ENCODE peak calls at places on chromosomes 1 and 21, in five cellular contexts. One of them, this sample, is unnamed.

GRCh38 chr1:231420299-231420958 is 1.7 kb downstream of the EGLN1 start:
- DNase-seq in foreskin fibroblast: peak
- DNase-seq in body of pancreas: no peak
- DNase-seq in fibroblast of pulmonary artery: peak
- DNase-seq in GM23338: peak
- DNase-seq in this sample: peak

GRCh38 chr1:242525360-242525722 is 844 bp upstream of the PLD5 start:
- DNase-seq in fibroblast of pulmonary artery: no peak
- DNase-seq in GM23338: peak
- DNase-seq in foreskin fibroblast: no peak
- DNase-seq in body of pancreas: no peak
- DNase-seq in this sample: no peak

GRCh38 chr1:11384170-11384554 is 94.8 kb upstream of the DISP3 start:
- DNase-seq in foreskin fibroblast: peak
- DNase-seq in GM23338: no peak
- DNase-seq in body of pancreas: no peak
- DNase-seq in fibroblast of pulmonary artery: no peak
- DNase-seq in this sample: peak

GRCh38 chr1:182598296-182598695 is 5.9 kb downstream of the RGS16 start:
- DNase-seq in body of pancreas: no peak
- DNase-seq in fibroblast of pulmonary artery: no peak
- DNase-seq in foreskin fibroblast: no peak
- DNase-seq in GM23338: no peak
- DNase-seq in this sample: no peak

GRCh38 chr1:53319296-53320101 is 8.4 kb downstream of the LRP8 start:
- DNase-seq in body of pancreas: no peak
- DNase-seq in foreskin fibroblast: no peak
- DNase-seq in GM23338: no peak
- DNase-seq in fibroblast of pulmonary artery: no peak
- DNase-seq in this sample: no peak

GRCh38 chr1:24735619-24736375 is 9.4 kb upstream of the CLIC4 start:
- DNase-seq in foreskin fibroblast: peak
- DNase-seq in body of pancreas: no peak
- DNase-seq in GM23338: peak
- DNase-seq in fibroblast of pulmonary artery: peak
- DNase-seq in this sample: no peak

GRCh38 chr21:33281101-33281652 is 15.0 kb downstream of the IL10RB start:
- DNase-seq in body of pancreas: no peak
- DNase-seq in foreskin fibroblast: no peak
- DNase-seq in GM23338: no peak
- DNase-seq in fibroblast of pulmonary artery: no peak
- DNase-seq in this sample: no peak

GRCh38 chr1:13664451-13664850 is 35.5 kb upstream of the PRDM2 start:
- DNase-seq in body of pancreas: no peak
- DNase-seq in fibroblast of pulmonary artery: no peak
- DNase-seq in foreskin fibroblast: no peak
- DNase-seq in GM23338: no peak
- DNase-seq in this sample: peak

GRCh38 chr1:117842408-117843170 is 86.8 kb downstream of the GDAP2 start:
- DNase-seq in GM23338: peak
- DNase-seq in foreskin fibroblast: no peak
- DNase-seq in fibroblast of pulmonary artery: no peak
- DNase-seq in body of pancreas: no peak
- DNase-seq in this sample: no peak

GRCh38 chr1:107877092-107877491 is 87.9 kb downstream of the VAV3 start:
- DNase-seq in GM23338: no peak
- DNase-seq in fibroblast of pulmonary artery: peak
- DNase-seq in foreskin fibroblast: peak
- DNase-seq in body of pancreas: no peak
- DNase-seq in this sample: peak

GRCh38 chr1:232512712-232513111 is 117.2 kb downstream of the SIPA1L2 start:
- DNase-seq in body of pancreas: no peak
- DNase-seq in foreskin fibroblast: no peak
- DNase-seq in fibroblast of pulmonary artery: no peak
- DNase-seq in GM23338: no peak
- DNase-seq in this sample: no peak

GRCh38 chr1:224106568-224107281 is 7.2 kb upstream of the FBXO28 start:
- DNase-seq in body of pancreas: peak
- DNase-seq in foreskin fibroblast: peak
- DNase-seq in fibroblast of pulmonary artery: peak
- DNase-seq in GM23338: peak
- DNase-seq in this sample: peak

GRCh38 chr1:203556047-203556851 is 62.3 kb downstream of the OPTC start:
- DNase-seq in fibroblast of pulmonary artery: peak
- DNase-seq in body of pancreas: no peak
- DNase-seq in GM23338: peak
- DNase-seq in foreskin fibroblast: peak
- DNase-seq in this sample: no peak

GRCh38 chr1:231418741-231419107 is 3.4 kb downstream of the EGLN1 start:
- DNase-seq in body of pancreas: no peak
- DNase-seq in fibroblast of pulmonary artery: no peak
- DNase-seq in GM23338: no peak
- DNase-seq in foreskin fibroblast: no peak
- DNase-seq in this sample: no peak

GRCh38 chr1:77636864-77637263 is 45.6 kb downstream of the ZZZ3 start:
- DNase-seq in GM23338: peak
- DNase-seq in fibroblast of pulmonary artery: no peak
- DNase-seq in foreskin fibroblast: no peak
- DNase-seq in body of pancreas: no peak
- DNase-seq in this sample: peak

GRCh38 chr21:20783611-20784010 is 214.6 kb upstream of the NCAM2 start:
- DNase-seq in body of pancreas: no peak
- DNase-seq in foreskin fibroblast: no peak
- DNase-seq in fibroblast of pulmonary artery: peak
- DNase-seq in GM23338: no peak
- DNase-seq in this sample: peak

GRCh38 chr21:43864313-43864805 is 664 bp upstream of the AGPAT3 start:
- DNase-seq in GM23338: peak
- DNase-seq in body of pancreas: peak
- DNase-seq in foreskin fibroblast: peak
- DNase-seq in fibroblast of pulmonary artery: no peak
- DNase-seq in this sample: peak

DNA sequence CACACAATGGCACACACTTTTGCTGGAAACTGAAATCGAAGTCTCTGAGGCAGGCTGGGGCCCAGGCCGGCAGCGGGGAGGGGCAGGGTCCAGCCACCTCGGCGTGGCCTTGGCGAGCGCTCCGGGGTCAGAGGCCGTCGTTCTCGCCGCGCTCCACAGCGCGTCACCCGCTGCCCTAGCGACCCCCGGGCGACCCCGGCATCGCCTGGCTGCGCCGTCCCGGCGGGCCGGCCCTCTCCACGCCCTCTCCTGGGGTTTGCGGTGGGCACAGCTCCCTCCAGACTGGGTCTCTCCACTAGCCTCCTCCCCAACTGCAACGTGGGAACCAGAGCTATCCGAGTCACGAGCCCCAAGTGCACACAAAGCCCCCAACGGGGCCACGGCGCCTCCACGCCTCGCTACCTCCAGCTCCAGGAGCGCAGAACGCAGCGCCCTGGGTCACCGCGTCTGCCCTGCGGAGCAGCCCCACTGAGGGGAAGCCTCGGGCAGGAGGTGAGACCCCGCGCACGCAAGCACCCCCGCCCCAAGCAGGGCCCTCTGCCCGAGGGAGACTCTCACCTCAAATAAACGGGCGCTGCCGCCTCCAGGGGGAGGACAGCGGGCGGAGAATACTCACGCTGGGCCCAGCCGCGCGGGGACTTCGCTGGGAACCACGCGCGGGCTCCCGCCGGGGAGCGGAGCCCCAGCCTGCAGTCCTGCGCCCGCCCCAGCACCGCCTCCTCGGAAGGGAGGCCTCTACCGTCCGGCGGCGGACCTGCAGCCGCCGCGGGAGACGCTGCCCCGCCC is 134.0 kb upstream of the BARHL2 start:
- DNase-seq in body of pancreas: peak
- DNase-seq in fibroblast of pulmonary artery: peak
- DNase-seq in foreskin fibroblast: peak
- DNase-seq in GM23338: peak
- DNase-seq in this sample: peak
- TF ChIP-seq CTCF in body of pancreas: peak
- TF ChIP-seq CTCF in fibroblast of pulmonary artery: peak
- TF ChIP-seq CTCF in foreskin fibroblast: peak
- TF ChIP-seq CTCF in GM23338: peak
- TF ChIP-seq CTCF in this sample: peak

GRCh38 chr1:18599704-18600103 is 30.9 kb upstream of the PAX7 start:
- DNase-seq in body of pancreas: no peak
- DNase-seq in fibroblast of pulmonary artery: no peak
- DNase-seq in foreskin fibroblast: no peak
- DNase-seq in GM23338: peak
- DNase-seq in this sample: no peak
- TF ChIP-seq CTCF in body of pancreas: no peak
- TF ChIP-seq CTCF in fibroblast of pulmonary artery: no peak
- TF ChIP-seq CTCF in foreskin fibroblast: no peak
- TF ChIP-seq CTCF in GM23338: no peak
- TF ChIP-seq CTCF in this sample: peak

GRCh38 chr1:71357708-71358107 is 276.9 kb upstream of the ZRANB2 start:
- DNase-seq in body of pancreas: no peak
- DNase-seq in fibroblast of pulmonary artery: peak
- DNase-seq in GM23338: peak
- DNase-seq in foreskin fibroblast: no peak
- DNase-seq in this sample: no peak
- TF ChIP-seq CTCF in body of pancreas: no peak
- TF ChIP-seq CTCF in fibroblast of pulmonary artery: peak
- TF ChIP-seq CTCF in GM23338: peak
- TF ChIP-seq CTCF in foreskin fibroblast: no peak
- TF ChIP-seq CTCF in this sample: no peak

GRCh38 chr1:161229896-161230295 is 4.0 kb downstream of the TOMM40L start:
- DNase-seq in body of pancreas: no peak
- DNase-seq in GM23338: peak
- DNase-seq in foreskin fibroblast: no peak
- DNase-seq in fibroblast of pulmonary artery: peak
- DNase-seq in this sample: peak
- TF ChIP-seq CTCF in body of pancreas: no peak
- TF ChIP-seq CTCF in GM23338: peak
- TF ChIP-seq CTCF in foreskin fibroblast: no peak
- TF ChIP-seq CTCF in fibroblast of pulmonary artery: no peak
- TF ChIP-seq CTCF in this sample: no peak

GRCh38 chr1:61035880-61036279 is 46.5 kb upstream of the NFIA start:
- DNase-seq in fibroblast of pulmonary artery: no peak
- DNase-seq in foreskin fibroblast: no peak
- DNase-seq in GM23338: no peak
- DNase-seq in body of pancreas: no peak
- DNase-seq in this sample: no peak
- TF ChIP-seq CTCF in fibroblast of pulmonary artery: no peak
- TF ChIP-seq CTCF in foreskin fibroblast: no peak
- TF ChIP-seq CTCF in GM23338: no peak
- TF ChIP-seq CTCF in body of pancreas: no peak
- TF ChIP-seq CTCF in this sample: no peak

GRCh38 chr1:65231718-65232330 is 77.5 kb upstream of the DNAJC6 start:
- DNase-seq in GM23338: no peak
- DNase-seq in fibroblast of pulmonary artery: no peak
- DNase-seq in foreskin fibroblast: no peak
- DNase-seq in body of pancreas: no peak
- DNase-seq in this sample: peak

GRCh38 chr1:65238010-65238409 is 71.3 kb upstream of the DNAJC6 start:
- DNase-seq in fibroblast of pulmonary artery: no peak
- DNase-seq in body of pancreas: no peak
- DNase-seq in GM23338: no peak
- DNase-seq in foreskin fibroblast: no peak
- DNase-seq in this sample: no peak

GRCh38 chr1:65232402-65233122 is 76.8 kb upstream of the DNAJC6 start:
- DNase-seq in GM23338: no peak
- DNase-seq in body of pancreas: no peak
- DNase-seq in fibroblast of pulmonary artery: no peak
- DNase-seq in foreskin fibroblast: peak
- DNase-seq in this sample: no peak

GRCh38 chr1:65233757-65234156 is 75.6 kb upstream of the DNAJC6 start:
- DNase-seq in foreskin fibroblast: no peak
- DNase-seq in fibroblast of pulmonary artery: no peak
- DNase-seq in body of pancreas: no peak
- DNase-seq in GM23338: no peak
- DNase-seq in this sample: no peak

GRCh38 chr1:65235867-65236805 is 73.2 kb upstream of the DNAJC6 start:
- DNase-seq in GM23338: peak
- DNase-seq in foreskin fibroblast: peak
- DNase-seq in body of pancreas: no peak
- DNase-seq in fibroblast of pulmonary artery: peak
- DNase-seq in this sample: peak
- TF ChIP-seq CTCF in GM23338: peak
- TF ChIP-seq CTCF in foreskin fibroblast: peak
- TF ChIP-seq CTCF in body of pancreas: peak
- TF ChIP-seq CTCF in fibroblast of pulmonary artery: peak
- TF ChIP-seq CTCF in this sample: peak

DNA sequence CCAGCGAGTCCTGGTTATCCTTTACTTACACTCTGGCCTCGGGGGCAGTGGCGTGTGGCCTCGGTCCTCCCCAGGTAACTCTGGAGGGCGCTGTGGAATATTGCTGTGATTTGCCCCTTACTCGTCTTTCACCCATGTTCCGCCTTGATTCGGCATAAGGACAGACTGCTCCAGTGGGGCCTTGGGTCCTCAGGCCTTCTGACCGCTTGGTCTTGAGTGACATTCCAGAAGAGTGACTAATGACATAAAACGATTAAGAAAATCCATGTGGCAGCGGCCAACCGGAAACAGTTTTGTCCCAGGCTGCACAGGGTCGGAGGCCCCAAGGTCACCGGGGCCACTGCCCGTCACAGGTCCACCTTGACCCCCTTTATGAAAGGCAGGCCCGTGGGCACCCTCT is 11.0 kb downstream of the ICMT start:
- DNase-seq in body of pancreas: no peak
- DNase-seq in GM23338: peak
- DNase-seq in fibroblast of pulmonary artery: no peak
- DNase-seq in foreskin fibroblast: no peak
- DNase-seq in this sample: no peak
- TF ChIP-seq CTCF in body of pancreas: no peak
- TF ChIP-seq CTCF in GM23338: no peak
- TF ChIP-seq CTCF in fibroblast of pulmonary artery: no peak
- TF ChIP-seq CTCF in foreskin fibroblast: no peak
- TF ChIP-seq CTCF in this sample: no peak

GRCh38 chr1:27656157-27656893 is 15.7 kb downstream of the IFI6 start:
- DNase-seq in foreskin fibroblast: peak
- DNase-seq in fibroblast of pulmonary artery: peak
- DNase-seq in body of pancreas: no peak
- DNase-seq in GM23338: peak
- DNase-seq in this sample: peak
- TF ChIP-seq CTCF in foreskin fibroblast: no peak
- TF ChIP-seq CTCF in fibroblast of pulmonary artery: no peak
- TF ChIP-seq CTCF in body of pancreas: no peak
- TF ChIP-seq CTCF in GM23338: peak
- TF ChIP-seq CTCF in this sample: no peak